ENCODE peak calls at places on chromosomes 16 and 17, in four cellular contexts. B, R, V and D are unnamed samples.

GRCh38 chr17:4785311-4786110 is 653 bp downstream of the VMO1 start:
- DNase-seq in B (no peak), R (no peak), V (no peak), D (no peak)

GRCh38 chr17:68594552-68594951 is 6.6 kb downstream of the FAM20A start:
- DNase-seq in R (no peak), B (no peak), V (no peak), D (no peak)

GRCh38 chr17:1957037-1957436 is 68.1 kb downstream of the RTN4RL1 start:
- DNase-seq in R (no peak), B (no peak), V (no peak), D (no peak)

GRCh38 chr16:1498899-1499676 is 5.9 kb downstream of the TELO2 start:
- DNase-seq in B (no peak), R (no peak), V (no peak), D (no peak)

GRCh38 chr17:82879241-82879640 is 39.4 kb upstream of the ZNF750 start:
- DNase-seq in R (no peak), V (no peak), B (no peak), D (no peak)

GRCh38 chr17:56596741-56597494 is 3.4 kb downstream of the NOG start:
- DNase-seq in R (no peak), V (no peak), B (no peak), D (no peak)

GRCh38 chr16:85174871-85175723 is 62.8 kb upstream of the CIBAR2 start:
- DNase-seq in V (no peak), B (no peak), R (no peak), D (no peak)

GRCh38 chr17:73784015-73784603 is 139.9 kb upstream of the SDK2 start:
- DNase-seq in B (no peak), R (no peak), V (no peak), D (no peak)

GRCh38 chr17:1005361-1005946 is 8.5 kb downstream of the TIMM22 start:
- DNase-seq in R (peak; percentile 85), B (no peak), V (no peak), D (no peak)

GRCh38 chr17:16419074-16419928 is 3.9 kb downstream of the TRPV2 start:
- DNase-seq in B (peak; percentile 18), R (no peak), V (no peak), D (no peak)

GRCh38 chr17:3015890-3016289 is 47.5 kb downstream of the OR1D5 start:
- DNase-seq in B (no peak), V (no peak), R (no peak), D (no peak)

GRCh38 chr16:77539336-77539735 is 104.5 kb upstream of the ADAMTS18 start:
- DNase-seq in B (no peak), R (no peak), V (no peak), D (no peak)

GRCh38 chr16:83888672-83889044 is 10.3 kb upstream of the MLYCD start:
- DNase-seq in B (no peak), R (no peak), V (no peak), D (no peak)

GRCh38 chr17:5282639-5283217 is 644 bp downstream of the RABEP1 start:
- DNase-seq in V (peak; percentile 35), B (no peak), R (no peak), D (peak; percentile 36)

GRCh38 chr17:71801301-71801700 is 319.5 kb upstream of the SOX9 start:
- DNase-seq in V (no peak), R (no peak), B (no peak), D (no peak)

GRCh38 chr17:28950017-28950751 is 1.1 kb downstream of the PHF12 start:
- DNase-seq in B (peak; percentile 53), V (peak; percentile 63), R (peak; percentile 39), D (peak; percentile 46)

GRCh38 chr17:76834889-76835288 is 33.3 kb upstream of the MGAT5B start:
- DNase-seq in R (no peak), V (no peak), B (no peak), D (no peak)

GRCh38 chr16:6363891-6364607 is 968.6 kb upstream of the RBFOX1 start:
- DNase-seq in V (no peak), R (no peak), B (no peak), D (no peak)

GRCh38 chr16:86078121-86078600 is 179.2 kb downstream of the IRF8 start:
- DNase-seq in R (no peak), B (no peak), V (no peak), D (no peak)

GRCh38 chr16:80084614-80085013 is 456.2 kb upstream of the DYNLRB2 start:
- DNase-seq in R (peak; percentile 51), B (no peak), V (no peak), D (no peak)

GRCh38 chr17:73156166-73156840 is 8.5 kb upstream of the SSTR2 start:
- DNase-seq in V (peak; percentile 69), B (peak; percentile 15), R (peak; percentile 83), D (peak; percentile 75)

GRCh38 chr17:17514993-17515920 is 19.1 kb upstream of the RASD1 start:
- DNase-seq in B (no peak), R (no peak), V (no peak), D (no peak)

GRCh38 chr17:7308625-7309433 is 1.4 kb downstream of the EIF5A start:
- DNase-seq in R (peak; percentile 81), B (peak; percentile 85), V (peak; percentile 76), D (peak; percentile 77)

GRCh38 chr17:53353919-53354351 is 468.8 kb upstream of the KIF2B start:
- DNase-seq in R (peak; percentile 52), B (no peak), V (no peak), D (peak; percentile 25)

GRCh38 chr17:57420674-57421392 is 164.5 kb downstream of the MSI2 start:
- DNase-seq in B (no peak), V (no peak), R (peak; percentile 36), D (no peak)

GRCh38 chr17:40316571-40317344 is 7.8 kb downstream of the RARA start:
- DNase-seq in V (no peak), R (peak; percentile 45), B (no peak), D (peak; percentile 3)